ENCODE peak calls at places on chromosomes 13 and 19, in eight cellular contexts. One of them, this sample, is unnamed.

GRCh38 chr13:23963184-23963931 is 66.1 kb upstream of the C1QTNF9B start:
- ATAC-seq in lower lobe of right lung: no peak
- ATAC-seq in left ventricle myocardium superior: no peak
- ATAC-seq in PC-3: no peak
- ATAC-seq in upper lobe of left lung: no peak
- ATAC-seq in right cardiac atrium: no peak
- ATAC-seq in CD4-positive, alpha-beta T cell: no peak
- ATAC-seq in stimulated activated naive CD8-positive, alpha-beta T cell treated with anti-CD3 and anti-CD28 coated beads, Interleukin-15, Interleukin-2, amounts not matched to agents 100 U/mL and 50 U/mL, for 24 hours: no peak
- ATAC-seq in this sample: no peak

GRCh38 chr13:27662738-27663470 is 41.2 kb downstream of the POLR1D start:
- ATAC-seq in upper lobe of left lung: no peak
- ATAC-seq in right cardiac atrium: no peak
- ATAC-seq in PC-3: no peak
- ATAC-seq in stimulated activated naive CD8-positive, alpha-beta T cell treated with anti-CD3 and anti-CD28 coated beads, Interleukin-15, Interleukin-2, amounts not matched to agents 100 U/mL and 50 U/mL, for 24 hours: no peak
- ATAC-seq in CD4-positive, alpha-beta T cell: no peak
- ATAC-seq in lower lobe of right lung: no peak
- ATAC-seq in left ventricle myocardium superior: peak; percentile 62
- ATAC-seq in this sample: peak; percentile 26

GRCh38 chr13:106490887-106491321 is 44.6 kb downstream of the EFNB2 start:
- ATAC-seq in upper lobe of left lung: no peak
- ATAC-seq in CD4-positive, alpha-beta T cell: peak; percentile 72
- ATAC-seq in right cardiac atrium: peak; percentile 12
- ATAC-seq in stimulated activated naive CD8-positive, alpha-beta T cell treated with anti-CD3 and anti-CD28 coated beads, Interleukin-15, Interleukin-2, amounts not matched to agents 100 U/mL and 50 U/mL, for 24 hours: no peak
- ATAC-seq in lower lobe of right lung: no peak
- ATAC-seq in left ventricle myocardium superior: no peak
- ATAC-seq in PC-3: no peak
- ATAC-seq in this sample: no peak

GRCh38 chr19:35911173-35911572 is 3.1 kb upstream of the TYROBP start:
- ATAC-seq in upper lobe of left lung: no peak
- ATAC-seq in left ventricle myocardium superior: no peak
- ATAC-seq in right cardiac atrium: no peak
- ATAC-seq in CD4-positive, alpha-beta T cell: no peak
- ATAC-seq in PC-3: no peak
- ATAC-seq in stimulated activated naive CD8-positive, alpha-beta T cell treated with anti-CD3 and anti-CD28 coated beads, Interleukin-15, Interleukin-2, amounts not matched to agents 100 U/mL and 50 U/mL, for 24 hours: no peak
- ATAC-seq in lower lobe of right lung: no peak
- ATAC-seq in this sample: no peak

GRCh38 chr19:49684251-49684982 is 5.0 kb upstream of the ADM5 start:
- ATAC-seq in upper lobe of left lung: no peak
- ATAC-seq in lower lobe of right lung: no peak
- ATAC-seq in stimulated activated naive CD8-positive, alpha-beta T cell treated with anti-CD3 and anti-CD28 coated beads, Interleukin-15, Interleukin-2, amounts not matched to agents 100 U/mL and 50 U/mL, for 24 hours: no peak
- ATAC-seq in right cardiac atrium: no peak
- ATAC-seq in CD4-positive, alpha-beta T cell: no peak
- ATAC-seq in PC-3: no peak
- ATAC-seq in left ventricle myocardium superior: no peak
- ATAC-seq in this sample: peak; percentile 12

GRCh38 chr13:113997845-113998751 is 24.2 kb upstream of the C13orf46 start:
- ATAC-seq in left ventricle myocardium superior: peak; percentile 66
- ATAC-seq in PC-3: no peak
- ATAC-seq in right cardiac atrium: peak; percentile 56
- ATAC-seq in CD4-positive, alpha-beta T cell: no peak
- ATAC-seq in stimulated activated naive CD8-positive, alpha-beta T cell treated with anti-CD3 and anti-CD28 coated beads, Interleukin-15, Interleukin-2, amounts not matched to agents 100 U/mL and 50 U/mL, for 24 hours: no peak
- ATAC-seq in lower lobe of right lung: peak; percentile 42
- ATAC-seq in upper lobe of left lung: peak; percentile 47
- ATAC-seq in this sample: no peak

GRCh38 chr13:43669101-43669500 is 117.7 kb downstream of the ENOX1 start:
- ATAC-seq in left ventricle myocardium superior: no peak
- ATAC-seq in upper lobe of left lung: no peak
- ATAC-seq in lower lobe of right lung: no peak
- ATAC-seq in right cardiac atrium: no peak
- ATAC-seq in CD4-positive, alpha-beta T cell: no peak
- ATAC-seq in stimulated activated naive CD8-positive, alpha-beta T cell treated with anti-CD3 and anti-CD28 coated beads, Interleukin-15, Interleukin-2, amounts not matched to agents 100 U/mL and 50 U/mL, for 24 hours: no peak
- ATAC-seq in PC-3: no peak
- ATAC-seq in this sample: no peak

GRCh38 chr19:40556953-40557530 is 19.6 kb upstream of the SHKBP1 start:
- ATAC-seq in PC-3: no peak
- ATAC-seq in CD4-positive, alpha-beta T cell: no peak
- ATAC-seq in upper lobe of left lung: no peak
- ATAC-seq in stimulated activated naive CD8-positive, alpha-beta T cell treated with anti-CD3 and anti-CD28 coated beads, Interleukin-15, Interleukin-2, amounts not matched to agents 100 U/mL and 50 U/mL, for 24 hours: no peak
- ATAC-seq in left ventricle myocardium superior: no peak
- ATAC-seq in lower lobe of right lung: no peak
- ATAC-seq in right cardiac atrium: no peak
- ATAC-seq in this sample: no peak

GRCh38 chr19:45215391-45216191 is 29.6 kb downstream of the EXOC3L2 start:
- ATAC-seq in lower lobe of right lung: peak; percentile 11
- ATAC-seq in upper lobe of left lung: no peak
- ATAC-seq in CD4-positive, alpha-beta T cell: no peak
- ATAC-seq in PC-3: peak; percentile 65
- ATAC-seq in stimulated activated naive CD8-positive, alpha-beta T cell treated with anti-CD3 and anti-CD28 coated beads, Interleukin-15, Interleukin-2, amounts not matched to agents 100 U/mL and 50 U/mL, for 24 hours: no peak
- ATAC-seq in left ventricle myocardium superior: no peak
- ATAC-seq in right cardiac atrium: peak; percentile 22
- ATAC-seq in this sample: peak; percentile 32

GRCh38 chr13:98094678-98095266 is 48.1 kb upstream of the FARP1 start:
- ATAC-seq in CD4-positive, alpha-beta T cell: no peak
- ATAC-seq in left ventricle myocardium superior: no peak
- ATAC-seq in right cardiac atrium: no peak
- ATAC-seq in PC-3: no peak
- ATAC-seq in upper lobe of left lung: no peak
- ATAC-seq in lower lobe of right lung: no peak
- ATAC-seq in stimulated activated naive CD8-positive, alpha-beta T cell treated with anti-CD3 and anti-CD28 coated beads, Interleukin-15, Interleukin-2, amounts not matched to agents 100 U/mL and 50 U/mL, for 24 hours: no peak
- ATAC-seq in this sample: no peak

GRCh38 chr13:25902946-25903345 is 148.9 kb downstream of the SHISA2 start:
- ATAC-seq in lower lobe of right lung: no peak
- ATAC-seq in left ventricle myocardium superior: no peak
- ATAC-seq in upper lobe of left lung: no peak
- ATAC-seq in CD4-positive, alpha-beta T cell: no peak
- ATAC-seq in right cardiac atrium: no peak
- ATAC-seq in PC-3: no peak
- ATAC-seq in stimulated activated naive CD8-positive, alpha-beta T cell treated with anti-CD3 and anti-CD28 coated beads, Interleukin-15, Interleukin-2, amounts not matched to agents 100 U/mL and 50 U/mL, for 24 hours: peak; percentile 46
- ATAC-seq in this sample: no peak

GRCh38 chr19:56837892-56838679 is 2.4 kb downstream of the PEG3 start:
- ATAC-seq in PC-3: peak; percentile 32
- ATAC-seq in upper lobe of left lung: peak; percentile 63
- ATAC-seq in right cardiac atrium: peak; percentile 61
- ATAC-seq in CD4-positive, alpha-beta T cell: no peak
- ATAC-seq in left ventricle myocardium superior: peak; percentile 50
- ATAC-seq in lower lobe of right lung: peak; percentile 66
- ATAC-seq in stimulated activated naive CD8-positive, alpha-beta T cell treated with anti-CD3 and anti-CD28 coated beads, Interleukin-15, Interleukin-2, amounts not matched to agents 100 U/mL and 50 U/mL, for 24 hours: no peak
- ATAC-seq in this sample: peak; percentile 23

GRCh38 chr13:99218545-99218944 is 17.9 kb downstream of the UBAC2 start:
- ATAC-seq in PC-3: no peak
- ATAC-seq in lower lobe of right lung: peak; percentile 57
- ATAC-seq in right cardiac atrium: peak; percentile 75
- ATAC-seq in upper lobe of left lung: no peak
- ATAC-seq in left ventricle myocardium superior: peak; percentile 88
- ATAC-seq in CD4-positive, alpha-beta T cell: no peak
- ATAC-seq in stimulated activated naive CD8-positive, alpha-beta T cell treated with anti-CD3 and anti-CD28 coated beads, Interleukin-15, Interleukin-2, amounts not matched to agents 100 U/mL and 50 U/mL, for 24 hours: no peak
- ATAC-seq in this sample: no peak